ENCODE peak calls at places on chromosomes 2 and 18, in eight cellular contexts. B is neural crest cell; W is stimulated activated CD4-positive, alpha-beta T cell treated with anti-CD3 and anti-CD28 coated beads, Interleukin-15, amount 100 ng/mL, for 1 hour; S is PC-3; O is H9; Q is NCI-H2081; Z is adrenal gland; N is left ventricle myocardium superior. L is an unnamed sample.

GRCh38 chr2:34104601-34105000 is 505.5 kb upstream of the FAM98A start:
- DNase-seq in B (no peak), W (no peak), S (peak), O (no peak), Q (no peak), Z (no peak), N (no peak), L (no peak)

GRCh38 chr2:98346259-98347236 is at the start of gene CNGA3:
- DNase-seq in B (peak), W (no peak), S (no peak), O (peak), Q (no peak), Z (peak), N (peak), L (no peak)

GRCh38 chr2:101150306-101151140 is 659 bp downstream of the TBC1D8 start:
- DNase-seq in B (peak), W (no peak), S (peak), O (peak), Q (peak), Z (peak), N (peak), L (peak)

GRCh38 chr18:79706006-79706405 is 26.4 kb downstream of the CTDP1 start:
- DNase-seq in B (no peak), W (no peak), S (no peak), O (no peak), Q (no peak), Z (no peak), N (no peak), L (no peak)

GRCh38 chr2:142693171-142693950 is 184.1 kb upstream of the KYNU start:
- DNase-seq in B (no peak), W (no peak), S (no peak), O (no peak), Q (peak), Z (no peak), N (no peak), L (no peak)

GRCh38 chr2:231917280-231918088 is 8.7 kb downstream of the NPPC start:
- DNase-seq in B (no peak), W (no peak), S (no peak), O (peak), Q (no peak), Z (no peak), N (peak), L (peak)

GRCh38 chr2:175074478-175074877 is 69.3 kb upstream of the CHN1 start:
- DNase-seq in B (no peak), W (no peak), S (no peak), O (peak), Q (no peak), Z (no peak), N (no peak), L (no peak)

GRCh38 chr2:118969025-118969733 is 27.2 kb downstream of the MARCO start:
- DNase-seq in B (no peak), W (no peak), S (no peak), O (no peak), Q (no peak), Z (no peak), N (no peak), L (no peak)

GRCh38 chr2:37543967-37544366 is 127.5 kb downstream of the CDC42EP3 start:
- DNase-seq in B (no peak), W (no peak), S (peak), O (no peak), Q (no peak), Z (no peak), N (no peak), L (no peak)

GRCh38 chr2:121147766-121148165 is 137.2 kb downstream of the TFCP2L1 start:
- DNase-seq in B (no peak), W (no peak), S (peak), O (no peak), Q (no peak), Z (no peak), N (no peak), L (no peak)

GRCh38 chr2:80054339-80054675 is 250.2 kb downstream of the LRRTM1 start:
- DNase-seq in B (no peak), W (no peak), S (no peak), O (no peak), Q (no peak), Z (no peak), N (no peak), L (no peak)

GRCh38 chr2:47867205-47867604 is 39.1 kb downstream of the FBXO11 start:
- DNase-seq in B (no peak), W (no peak), S (peak), O (no peak), Q (peak), Z (no peak), N (no peak), L (no peak)

GRCh38 chr18:58080516-58080915 is 36.5 kb downstream of the NEDD4L start:
- DNase-seq in B (no peak), W (no peak), S (no peak), O (no peak), Q (no peak), Z (no peak), N (no peak), L (no peak)

GRCh38 chr2:44918095-44918775 is 23.3 kb upstream of the SIX3 start:
- DNase-seq in B (no peak), W (no peak), S (peak), O (no peak), Q (no peak), Z (no peak), N (no peak), L (no peak)

GRCh38 chr18:74147779-74148542 is at the start of the genes FBXO15 and TIMM21:
- DNase-seq in B (peak), W (peak), S (peak), O (peak), Q (peak), Z (peak), N (peak), L (peak)

GRCh38 chr2:112629823-112630222 is 15.9 kb upstream of the SLC20A1 start:
- DNase-seq in B (no peak), W (no peak), S (no peak), O (no peak), Q (no peak), Z (no peak), N (no peak), L (no peak)

GRCh38 chr2:53826587-53827397 is 33.0 kb downstream of the GPR75 start:
- DNase-seq in B (no peak), W (no peak), S (no peak), O (no peak), Q (no peak), Z (no peak), N (no peak), L (no peak)

GRCh38 chr2:103402944-103403343 is 641.1 kb downstream of the TMEM182 start:
- DNase-seq in B (no peak), W (no peak), S (no peak), O (no peak), Q (no peak), Z (no peak), N (no peak), L (no peak)

GRCh38 chr2:241507430-241508239 is 749 bp downstream of the STK25 start:
- DNase-seq in B (peak), W (no peak), S (peak), O (peak), Q (peak), Z (peak), N (no peak), L (peak)

GRCh38 chr2:55824554-55825096 is 99.0 kb downstream of the EFEMP1 start:
- DNase-seq in B (no peak), W (no peak), S (no peak), O (no peak), Q (no peak), Z (no peak), N (no peak), L (no peak)

GRCh38 chr18:10432781-10433180 is 21.7 kb upstream of the APCDD1 start:
- DNase-seq in B (no peak), W (no peak), S (no peak), O (no peak), Q (peak), Z (no peak), N (no peak), L (no peak)

GRCh38 chr2:127254386-127254981 is 34.4 kb upstream of the CYP27C1 start:
- DNase-seq in B (no peak), W (no peak), S (peak), O (no peak), Q (no peak), Z (no peak), N (no peak), L (no peak)

GRCh38 chr2:41873102-41873501 is 174.7 kb upstream of the PKDCC start:
- DNase-seq in B (no peak), W (no peak), S (no peak), O (no peak), Q (no peak), Z (no peak), N (no peak), L (no peak)

GRCh38 chr2:239204143-239204875 is 196.5 kb downstream of the HDAC4 start:
- DNase-seq in B (no peak), W (no peak), S (no peak), O (no peak), Q (no peak), Z (no peak), N (peak), L (peak)

GRCh38 chr2:214545881-214546280 is 135.0 kb downstream of the VWC2L start:
- DNase-seq in B (no peak), W (no peak), S (no peak), O (no peak), Q (no peak), Z (no peak), N (no peak), L (no peak)

GRCh38 chr2:145875011-145875410 is 1355.1 kb upstream of the ZEB2 start:
- DNase-seq in B (no peak), W (no peak), S (no peak), O (no peak), Q (no peak), Z (no peak), N (no peak), L (no peak)